ENCODE peak calls at places on chromosome X, in nine cellular contexts. W, U, S, G, O, H, F, R and J are unnamed samples.

GRCh38 chrX:38819709-38820108 is 18.4 kb downstream of the MID1IP1 start:
- DNase-seq in H (no peak), W (no peak), O (no peak), U (no peak), R (no peak), G (no peak), F (no peak), S (no peak), J (no peak)

GRCh38 chrX:51742586-51742985 is 656 bp upstream of the GSPT2 start:
- DNase-seq in R (no peak), F (no peak), U (no peak), O (no peak), G (no peak), W (no peak), S (no peak), H (no peak), J (no peak)

GRCh38 chrX:9912341-9912740 is 54.8 kb upstream of the CLDN34 start:
- DNase-seq in U (no peak), S (no peak), F (no peak), R (peak; percentile 41), G (no peak), H (no peak), W (peak; percentile 27), O (no peak), J (no peak)

GRCh38 chrX:42247241-42247640 is 323.9 kb upstream of the CASK start:
- DNase-seq in W (no peak), O (no peak), U (no peak), R (peak; percentile 15), H (no peak), S (no peak), G (no peak), F (no peak), J (no peak)

GRCh38 chrX:20529711-20530110 is 263.0 kb upstream of the RPS6KA3 start:
- DNase-seq in R (peak; percentile 45), U (no peak), S (no peak), W (no peak), H (no peak), F (no peak), O (no peak), G (no peak), J (no peak)

GRCh38 chrX:78104447-78105176 is 564 bp downstream of the PGK1 start:
- DNase-seq in U (peak; percentile 56), W (peak; percentile 33), F (peak; percentile 18), H (peak; percentile 49), G (no peak), O (peak; percentile 80), S (peak; percentile 78), R (peak; percentile 43), J (peak; percentile 2)

GRCh38 chrX:148947399-148948025 is 447.1 kb downstream of the AFF2 start:
- DNase-seq in R (no peak), H (no peak), U (no peak), S (no peak), W (no peak), G (no peak), F (no peak), O (no peak), J (no peak)

GRCh38 chrX:18654873-18655836 is 16.8 kb downstream of the RS1 start:
- DNase-seq in S (no peak), H (no peak), G (no peak), R (peak; percentile 38), F (no peak), U (no peak), W (no peak), O (no peak), J (no peak)

GRCh38 chrX:81263067-81263466 is 61.2 kb downstream of the SH3BGRL start:
- DNase-seq in F (no peak), W (no peak), H (no peak), U (no peak), S (no peak), O (no peak), R (no peak), G (no peak), J (no peak)

GRCh38 chrX:71454222-71454621 is 78.7 kb upstream of the OGT start:
- DNase-seq in H (no peak), F (no peak), W (no peak), U (no peak), S (no peak), G (no peak), O (no peak), R (peak; percentile 34), J (no peak)

GRCh38 chrX:86103061-86103460 is 45.2 kb upstream of the DACH2 start:
- DNase-seq in W (no peak), H (no peak), F (no peak), R (no peak), G (no peak), O (no peak), S (no peak), U (no peak), J (no peak)

GRCh38 chrX:12930150-12930549 is 23.7 kb downstream of the TLR8 start:
- DNase-seq in O (no peak), F (no peak), W (no peak), U (no peak), H (no peak), S (no peak), G (no peak), R (no peak), J (no peak)

GRCh38 chrX:129701624-129702069 is 37.1 kb upstream of the XPNPEP2 start:
- DNase-seq in W (no peak), R (peak; percentile 60), G (no peak), F (no peak), U (no peak), S (no peak), H (no peak), O (no peak), J (no peak)

GRCh38 chrX:131577999-131578734 is 34.3 kb downstream of the OR13H1 start:
- DNase-seq in R (no peak), F (no peak), S (no peak), U (no peak), H (no peak), O (no peak), W (no peak), G (no peak), J (no peak)

GRCh38 chrX:154714925-154715324 is 36.0 kb downstream of the GAB3 start:
- DNase-seq in O (peak; percentile 54), S (no peak), W (peak; percentile 51), G (peak; percentile 1), U (no peak), H (peak; percentile 62), F (peak; percentile 35), R (no peak), J (no peak)

GRCh38 chrX:40462797-40463196 is 118.0 kb upstream of the ATP6AP2 start:
- DNase-seq in U (no peak), R (peak; percentile 32), F (no peak), H (no peak), W (no peak), S (no peak), G (no peak), O (no peak), J (no peak)

GRCh38 chrX:49710744-49711319 is 15.0 kb upstream of the PAGE1 start:
- DNase-seq in G (no peak), W (no peak), U (no peak), S (no peak), O (no peak), R (no peak), F (no peak), H (no peak), J (no peak)

GRCh38 chrX:16836371-16836770 is 33.8 kb downstream of the RBBP7 start:
- DNase-seq in G (no peak), U (no peak), R (peak; percentile 34), S (no peak), O (peak; percentile 54), F (no peak), H (no peak), W (peak; percentile 57), J (no peak)

GRCh38 chrX:122475306-122475705 is 708.8 kb upstream of the GRIA3 start:
- DNase-seq in R (peak; percentile 60), U (no peak), O (no peak), G (no peak), W (no peak), S (no peak), H (no peak), F (no peak), J (no peak)

GRCh38 chrX:130909469-130910136 is 6.6 kb upstream of the ENOX2 start:
- DNase-seq in U (no peak), O (no peak), W (no peak), S (no peak), R (peak; percentile 34), H (no peak), F (no peak), G (no peak), J (no peak)

GRCh38 chrX:49186125-49187027 is at the start of gene PRICKLE3:
- DNase-seq in R (peak; percentile 38), O (peak; percentile 75), U (no peak), H (peak; percentile 81), W (peak; percentile 87), F (peak; percentile 71), G (peak; percentile 15), S (peak; percentile 90), J (peak; percentile 60)